ENCODE peak calls at places on chromosomes 16 and 17, in ten cellular contexts. One of them, this sample, is unnamed.
A peak's percentile ranks its signal among the peaks of the same experiment; 100 is the strongest.

GRCh38 chr17:81073967-81074366 is 39.0 kb downstream of the BAIAP2 start:
- DNase-seq in central memory CD4-positive, alpha-beta T cell: no peak
- DNase-seq in stimulated activated CD8-positive, alpha-beta memory T cell treated with anti-CD3 and anti-CD28 coated beads, Interleukin-4, amount 100 ng/mL, for 4 hours: no peak
- DNase-seq in GM18507: no peak
- DNase-seq in NCI-H226: no peak
- DNase-seq in psoas muscle: no peak
- DNase-seq in lower leg skin: no peak
- DNase-seq in anterior cingulate cortex: no peak
- DNase-seq in suprapubic skin: no peak
- DNase-seq in NCI-H524 treated with DMSO at 0.1 percent for 48 hours: no peak
- DNase-seq in this sample: no peak

GRCh38 chr16:68328860-68329370 is 18.1 kb downstream of the PRMT7 start:
- DNase-seq in lower leg skin: no peak
- DNase-seq in GM18507: no peak
- DNase-seq in central memory CD4-positive, alpha-beta T cell: no peak
- DNase-seq in NCI-H524 treated with DMSO at 0.1 percent for 48 hours: no peak
- DNase-seq in psoas muscle: no peak
- DNase-seq in anterior cingulate cortex: no peak
- DNase-seq in NCI-H226: peak; percentile 69
- DNase-seq in stimulated activated CD8-positive, alpha-beta memory T cell treated with anti-CD3 and anti-CD28 coated beads, Interleukin-4, amount 100 ng/mL, for 4 hours: no peak
- DNase-seq in suprapubic skin: no peak
- DNase-seq in this sample: no peak

GRCh38 chr16:14405611-14406537 is 224.2 kb downstream of the PARN start:
- DNase-seq in NCI-H226: no peak
- DNase-seq in central memory CD4-positive, alpha-beta T cell: no peak
- DNase-seq in GM18507: peak; percentile 36
- DNase-seq in lower leg skin: peak; percentile 87
- DNase-seq in suprapubic skin: peak; percentile 78
- DNase-seq in NCI-H524 treated with DMSO at 0.1 percent for 48 hours: no peak
- DNase-seq in psoas muscle: peak; percentile 57
- DNase-seq in stimulated activated CD8-positive, alpha-beta memory T cell treated with anti-CD3 and anti-CD28 coated beads, Interleukin-4, amount 100 ng/mL, for 4 hours: no peak
- DNase-seq in anterior cingulate cortex: no peak
- DNase-seq in this sample: no peak

GRCh38 chr16:87853411-87854052 is 15.8 kb downstream of the SLC7A5 start:
- DNase-seq in NCI-H226: peak; percentile 84
- DNase-seq in NCI-H524 treated with DMSO at 0.1 percent for 48 hours: no peak
- DNase-seq in central memory CD4-positive, alpha-beta T cell: peak; percentile 80
- DNase-seq in lower leg skin: peak; percentile 99
- DNase-seq in anterior cingulate cortex: peak; percentile 81
- DNase-seq in GM18507: peak; percentile 75
- DNase-seq in stimulated activated CD8-positive, alpha-beta memory T cell treated with anti-CD3 and anti-CD28 coated beads, Interleukin-4, amount 100 ng/mL, for 4 hours: peak; percentile 65
- DNase-seq in suprapubic skin: peak; percentile 96
- DNase-seq in psoas muscle: peak; percentile 95
- DNase-seq in this sample: peak; percentile 96

GRCh38 chr17:74605361-74605760 is 13.3 kb upstream of the CD300LD start:
- DNase-seq in psoas muscle: peak; percentile 51
- DNase-seq in central memory CD4-positive, alpha-beta T cell: no peak
- DNase-seq in GM18507: no peak
- DNase-seq in anterior cingulate cortex: peak; percentile 26
- DNase-seq in lower leg skin: peak; percentile 93
- DNase-seq in NCI-H226: peak; percentile 94
- DNase-seq in suprapubic skin: peak; percentile 77
- DNase-seq in stimulated activated CD8-positive, alpha-beta memory T cell treated with anti-CD3 and anti-CD28 coated beads, Interleukin-4, amount 100 ng/mL, for 4 hours: no peak
- DNase-seq in NCI-H524 treated with DMSO at 0.1 percent for 48 hours: no peak
- DNase-seq in this sample: no peak

GRCh38 chr17:59190806-59191205 is 19.0 kb upstream of the SMG8 start:
- DNase-seq in anterior cingulate cortex: no peak
- DNase-seq in central memory CD4-positive, alpha-beta T cell: no peak
- DNase-seq in suprapubic skin: no peak
- DNase-seq in psoas muscle: no peak
- DNase-seq in stimulated activated CD8-positive, alpha-beta memory T cell treated with anti-CD3 and anti-CD28 coated beads, Interleukin-4, amount 100 ng/mL, for 4 hours: no peak
- DNase-seq in GM18507: no peak
- DNase-seq in NCI-H524 treated with DMSO at 0.1 percent for 48 hours: no peak
- DNase-seq in lower leg skin: no peak
- DNase-seq in NCI-H226: no peak
- DNase-seq in this sample: no peak

GRCh38 chr17:63494300-63494928 is 17.6 kb downstream of the ACE start:
- DNase-seq in lower leg skin: no peak
- DNase-seq in central memory CD4-positive, alpha-beta T cell: no peak
- DNase-seq in anterior cingulate cortex: no peak
- DNase-seq in GM18507: no peak
- DNase-seq in stimulated activated CD8-positive, alpha-beta memory T cell treated with anti-CD3 and anti-CD28 coated beads, Interleukin-4, amount 100 ng/mL, for 4 hours: no peak
- DNase-seq in NCI-H226: no peak
- DNase-seq in suprapubic skin: no peak
- DNase-seq in psoas muscle: no peak
- DNase-seq in NCI-H524 treated with DMSO at 0.1 percent for 48 hours: no peak
- DNase-seq in this sample: no peak

GRCh38 chr17:44733753-44734152 is 25.0 kb upstream of the ADAM11 start:
- DNase-seq in NCI-H226: no peak
- DNase-seq in stimulated activated CD8-positive, alpha-beta memory T cell treated with anti-CD3 and anti-CD28 coated beads, Interleukin-4, amount 100 ng/mL, for 4 hours: no peak
- DNase-seq in GM18507: no peak
- DNase-seq in suprapubic skin: no peak
- DNase-seq in central memory CD4-positive, alpha-beta T cell: no peak
- DNase-seq in anterior cingulate cortex: no peak
- DNase-seq in lower leg skin: no peak
- DNase-seq in NCI-H524 treated with DMSO at 0.1 percent for 48 hours: no peak
- DNase-seq in psoas muscle: no peak
- DNase-seq in this sample: no peak

GRCh38 chr17:21208352-21208751 is 5.6 kb downstream of the TMEM11 start:
- DNase-seq in NCI-H226: no peak
- DNase-seq in stimulated activated CD8-positive, alpha-beta memory T cell treated with anti-CD3 and anti-CD28 coated beads, Interleukin-4, amount 100 ng/mL, for 4 hours: no peak
- DNase-seq in suprapubic skin: no peak
- DNase-seq in central memory CD4-positive, alpha-beta T cell: no peak
- DNase-seq in NCI-H524 treated with DMSO at 0.1 percent for 48 hours: no peak
- DNase-seq in lower leg skin: no peak
- DNase-seq in psoas muscle: no peak
- DNase-seq in anterior cingulate cortex: no peak
- DNase-seq in GM18507: no peak
- DNase-seq in this sample: no peak

GRCh38 chr17:4690745-4691144 is 13.2 kb downstream of the PELP1 start:
- DNase-seq in NCI-H524 treated with DMSO at 0.1 percent for 48 hours: no peak
- DNase-seq in anterior cingulate cortex: no peak
- DNase-seq in lower leg skin: no peak
- DNase-seq in NCI-H226: no peak
- DNase-seq in psoas muscle: no peak
- DNase-seq in GM18507: no peak
- DNase-seq in central memory CD4-positive, alpha-beta T cell: no peak
- DNase-seq in stimulated activated CD8-positive, alpha-beta memory T cell treated with anti-CD3 and anti-CD28 coated beads, Interleukin-4, amount 100 ng/mL, for 4 hours: no peak
- DNase-seq in suprapubic skin: no peak
- DNase-seq in this sample: no peak

GRCh38 chr17:15469260-15469659 is 1.8 kb upstream of the CDRT4 start:
- DNase-seq in NCI-H524 treated with DMSO at 0.1 percent for 48 hours: no peak
- DNase-seq in stimulated activated CD8-positive, alpha-beta memory T cell treated with anti-CD3 and anti-CD28 coated beads, Interleukin-4, amount 100 ng/mL, for 4 hours: no peak
- DNase-seq in psoas muscle: peak; percentile 59
- DNase-seq in suprapubic skin: no peak
- DNase-seq in central memory CD4-positive, alpha-beta T cell: no peak
- DNase-seq in lower leg skin: no peak
- DNase-seq in anterior cingulate cortex: no peak
- DNase-seq in GM18507: no peak
- DNase-seq in NCI-H226: peak; percentile 71
- DNase-seq in this sample: no peak

GRCh38 chr16:70476272-70477020 is 22.1 kb downstream of the FCSK start:
- DNase-seq in NCI-H524 treated with DMSO at 0.1 percent for 48 hours: peak; percentile 85
- DNase-seq in psoas muscle: peak; percentile 46
- DNase-seq in GM18507: peak; percentile 88
- DNase-seq in suprapubic skin: no peak
- DNase-seq in central memory CD4-positive, alpha-beta T cell: no peak
- DNase-seq in lower leg skin: no peak
- DNase-seq in NCI-H226: peak; percentile 55
- DNase-seq in anterior cingulate cortex: no peak
- DNase-seq in stimulated activated CD8-positive, alpha-beta memory T cell treated with anti-CD3 and anti-CD28 coated beads, Interleukin-4, amount 100 ng/mL, for 4 hours: no peak
- DNase-seq in this sample: no peak

GRCh38 chr16:68636818-68637217 is 8.3 kb upstream of the CDH3 start:
- DNase-seq in anterior cingulate cortex: no peak
- DNase-seq in NCI-H524 treated with DMSO at 0.1 percent for 48 hours: no peak
- DNase-seq in lower leg skin: no peak
- DNase-seq in stimulated activated CD8-positive, alpha-beta memory T cell treated with anti-CD3 and anti-CD28 coated beads, Interleukin-4, amount 100 ng/mL, for 4 hours: no peak
- DNase-seq in psoas muscle: no peak
- DNase-seq in suprapubic skin: no peak
- DNase-seq in NCI-H226: no peak
- DNase-seq in central memory CD4-positive, alpha-beta T cell: no peak
- DNase-seq in GM18507: no peak
- DNase-seq in this sample: no peak

GRCh38 chr17:44353656-44354331 is 8.7 kb downstream of the GRN start:
- DNase-seq in NCI-H226: no peak
- DNase-seq in anterior cingulate cortex: no peak
- DNase-seq in central memory CD4-positive, alpha-beta T cell: no peak
- DNase-seq in psoas muscle: no peak
- DNase-seq in stimulated activated CD8-positive, alpha-beta memory T cell treated with anti-CD3 and anti-CD28 coated beads, Interleukin-4, amount 100 ng/mL, for 4 hours: no peak
- DNase-seq in GM18507: no peak
- DNase-seq in lower leg skin: no peak
- DNase-seq in suprapubic skin: no peak
- DNase-seq in NCI-H524 treated with DMSO at 0.1 percent for 48 hours: no peak
- DNase-seq in this sample: no peak

GRCh38 chr17:76720941-76721340 is 5.5 kb downstream of the JMJD6 start:
- DNase-seq in NCI-H524 treated with DMSO at 0.1 percent for 48 hours: no peak
- DNase-seq in suprapubic skin: no peak
- DNase-seq in lower leg skin: no peak
- DNase-seq in NCI-H226: no peak
- DNase-seq in central memory CD4-positive, alpha-beta T cell: no peak
- DNase-seq in psoas muscle: no peak
- DNase-seq in GM18507: no peak
- DNase-seq in stimulated activated CD8-positive, alpha-beta memory T cell treated with anti-CD3 and anti-CD28 coated beads, Interleukin-4, amount 100 ng/mL, for 4 hours: no peak
- DNase-seq in anterior cingulate cortex: no peak
- DNase-seq in this sample: no peak

GRCh38 chr16:48491517-48491916 is 106.3 kb upstream of the SIAH1 start:
- DNase-seq in stimulated activated CD8-positive, alpha-beta memory T cell treated with anti-CD3 and anti-CD28 coated beads, Interleukin-4, amount 100 ng/mL, for 4 hours: no peak
- DNase-seq in central memory CD4-positive, alpha-beta T cell: no peak
- DNase-seq in NCI-H524 treated with DMSO at 0.1 percent for 48 hours: no peak
- DNase-seq in psoas muscle: no peak
- DNase-seq in NCI-H226: no peak
- DNase-seq in lower leg skin: no peak
- DNase-seq in anterior cingulate cortex: no peak
- DNase-seq in suprapubic skin: no peak
- DNase-seq in GM18507: no peak
- DNase-seq in this sample: no peak

GRCh38 chr17:51078009-51078592 is 42.6 kb downstream of the SPAG9 start:
- DNase-seq in NCI-H226: no peak
- DNase-seq in GM18507: no peak
- DNase-seq in stimulated activated CD8-positive, alpha-beta memory T cell treated with anti-CD3 and anti-CD28 coated beads, Interleukin-4, amount 100 ng/mL, for 4 hours: no peak
- DNase-seq in lower leg skin: no peak
- DNase-seq in NCI-H524 treated with DMSO at 0.1 percent for 48 hours: peak; percentile 57
- DNase-seq in suprapubic skin: no peak
- DNase-seq in central memory CD4-positive, alpha-beta T cell: no peak
- DNase-seq in anterior cingulate cortex: no peak
- DNase-seq in psoas muscle: no peak
- DNase-seq in this sample: peak; percentile 58

GRCh38 chr17:76738468-76738850 is 540 bp downstream of the MFSD11 start:
- DNase-seq in NCI-H524 treated with DMSO at 0.1 percent for 48 hours: no peak
- DNase-seq in NCI-H226: no peak
- DNase-seq in stimulated activated CD8-positive, alpha-beta memory T cell treated with anti-CD3 and anti-CD28 coated beads, Interleukin-4, amount 100 ng/mL, for 4 hours: no peak
- DNase-seq in psoas muscle: no peak
- DNase-seq in suprapubic skin: no peak
- DNase-seq in anterior cingulate cortex: no peak
- DNase-seq in lower leg skin: no peak
- DNase-seq in central memory CD4-positive, alpha-beta T cell: no peak
- DNase-seq in GM18507: no peak
- DNase-seq in this sample: no peak

GRCh38 chr17:8002646-8003593 is 505 bp downstream of the GUCY2D start:
- DNase-seq in anterior cingulate cortex: no peak
- DNase-seq in suprapubic skin: peak; percentile 51
- DNase-seq in lower leg skin: peak; percentile 75
- DNase-seq in central memory CD4-positive, alpha-beta T cell: no peak
- DNase-seq in psoas muscle: no peak
- DNase-seq in NCI-H226: no peak
- DNase-seq in stimulated activated CD8-positive, alpha-beta memory T cell treated with anti-CD3 and anti-CD28 coated beads, Interleukin-4, amount 100 ng/mL, for 4 hours: no peak
- DNase-seq in NCI-H524 treated with DMSO at 0.1 percent for 48 hours: no peak
- DNase-seq in GM18507: no peak
- DNase-seq in this sample: no peak

GRCh38 chr16:85275533-85276249 is 163.4 kb upstream of the CIBAR2 start:
- DNase-seq in suprapubic skin: peak; percentile 83
- DNase-seq in stimulated activated CD8-positive, alpha-beta memory T cell treated with anti-CD3 and anti-CD28 coated beads, Interleukin-4, amount 100 ng/mL, for 4 hours: peak; percentile 46
- DNase-seq in GM18507: peak; percentile 73
- DNase-seq in lower leg skin: peak; percentile 94
- DNase-seq in psoas muscle: peak; percentile 76
- DNase-seq in central memory CD4-positive, alpha-beta T cell: peak; percentile 14
- DNase-seq in NCI-H524 treated with DMSO at 0.1 percent for 48 hours: peak; percentile 51
- DNase-seq in NCI-H226: no peak
- DNase-seq in anterior cingulate cortex: peak; percentile 66
- DNase-seq in this sample: peak; percentile 71

GRCh38 chr17:64148699-64149098 is 18.8 kb upstream of the ERN1 start:
- DNase-seq in NCI-H226: no peak
- DNase-seq in GM18507: no peak
- DNase-seq in psoas muscle: peak; percentile 50
- DNase-seq in central memory CD4-positive, alpha-beta T cell: no peak
- DNase-seq in lower leg skin: peak; percentile 80
- DNase-seq in stimulated activated CD8-positive, alpha-beta memory T cell treated with anti-CD3 and anti-CD28 coated beads, Interleukin-4, amount 100 ng/mL, for 4 hours: no peak
- DNase-seq in suprapubic skin: peak; percentile 51
- DNase-seq in anterior cingulate cortex: peak; percentile 36
- DNase-seq in NCI-H524 treated with DMSO at 0.1 percent for 48 hours: peak; percentile 18
- DNase-seq in this sample: no peak

GRCh38 chr17:41835214-41835799 is 725 bp downstream of the NT5C3B start:
- DNase-seq in GM18507: no peak
- DNase-seq in stimulated activated CD8-positive, alpha-beta memory T cell treated with anti-CD3 and anti-CD28 coated beads, Interleukin-4, amount 100 ng/mL, for 4 hours: no peak
- DNase-seq in central memory CD4-positive, alpha-beta T cell: no peak
- DNase-seq in anterior cingulate cortex: no peak
- DNase-seq in NCI-H226: no peak
- DNase-seq in lower leg skin: no peak
- DNase-seq in suprapubic skin: no peak
- DNase-seq in NCI-H524 treated with DMSO at 0.1 percent for 48 hours: no peak
- DNase-seq in psoas muscle: no peak
- DNase-seq in this sample: no peak

GRCh38 chr17:7313028-7313889 is 1.9 kb downstream of the GPS2 start:
- DNase-seq in central memory CD4-positive, alpha-beta T cell: no peak
- DNase-seq in lower leg skin: no peak
- DNase-seq in NCI-H226: no peak
- DNase-seq in stimulated activated CD8-positive, alpha-beta memory T cell treated with anti-CD3 and anti-CD28 coated beads, Interleukin-4, amount 100 ng/mL, for 4 hours: no peak
- DNase-seq in anterior cingulate cortex: no peak
- DNase-seq in psoas muscle: no peak
- DNase-seq in GM18507: no peak
- DNase-seq in NCI-H524 treated with DMSO at 0.1 percent for 48 hours: no peak
- DNase-seq in suprapubic skin: no peak
- DNase-seq in this sample: peak; percentile 24

GRCh38 chr17:80995131-80995530 is 3.5 kb downstream of the CHMP6 start:
- DNase-seq in central memory CD4-positive, alpha-beta T cell: no peak
- DNase-seq in stimulated activated CD8-positive, alpha-beta memory T cell treated with anti-CD3 and anti-CD28 coated beads, Interleukin-4, amount 100 ng/mL, for 4 hours: no peak
- DNase-seq in GM18507: no peak
- DNase-seq in NCI-H524 treated with DMSO at 0.1 percent for 48 hours: no peak
- DNase-seq in anterior cingulate cortex: no peak
- DNase-seq in lower leg skin: peak; percentile 85
- DNase-seq in NCI-H226: no peak
- DNase-seq in psoas muscle: no peak
- DNase-seq in suprapubic skin: no peak
- DNase-seq in this sample: no peak

GRCh38 chr16:10387378-10387681 is 1.5 kb downstream of the ATF7IP2 start:
- DNase-seq in NCI-H226: no peak
- DNase-seq in anterior cingulate cortex: no peak
- DNase-seq in central memory CD4-positive, alpha-beta T cell: no peak
- DNase-seq in psoas muscle: no peak
- DNase-seq in lower leg skin: no peak
- DNase-seq in stimulated activated CD8-positive, alpha-beta memory T cell treated with anti-CD3 and anti-CD28 coated beads, Interleukin-4, amount 100 ng/mL, for 4 hours: no peak
- DNase-seq in NCI-H524 treated with DMSO at 0.1 percent for 48 hours: no peak
- DNase-seq in GM18507: no peak
- DNase-seq in suprapubic skin: no peak
- DNase-seq in this sample: no peak

GRCh38 chr17:1001640-1002411 is 4.9 kb downstream of the TIMM22 start:
- DNase-seq in anterior cingulate cortex: no peak
- DNase-seq in central memory CD4-positive, alpha-beta T cell: no peak
- DNase-seq in lower leg skin: no peak
- DNase-seq in NCI-H524 treated with DMSO at 0.1 percent for 48 hours: no peak
- DNase-seq in psoas muscle: no peak
- DNase-seq in NCI-H226: no peak
- DNase-seq in GM18507: no peak
- DNase-seq in stimulated activated CD8-positive, alpha-beta memory T cell treated with anti-CD3 and anti-CD28 coated beads, Interleukin-4, amount 100 ng/mL, for 4 hours: no peak
- DNase-seq in suprapubic skin: no peak
- DNase-seq in this sample: no peak

GRCh38 chr16:2960183-2961010 is 3.7 kb upstream of the KREMEN2 start:
- DNase-seq in suprapubic skin: no peak
- DNase-seq in psoas muscle: no peak
- DNase-seq in central memory CD4-positive, alpha-beta T cell: no peak
- DNase-seq in NCI-H226: no peak
- DNase-seq in NCI-H524 treated with DMSO at 0.1 percent for 48 hours: no peak
- DNase-seq in stimulated activated CD8-positive, alpha-beta memory T cell treated with anti-CD3 and anti-CD28 coated beads, Interleukin-4, amount 100 ng/mL, for 4 hours: no peak
- DNase-seq in lower leg skin: peak; percentile 86
- DNase-seq in anterior cingulate cortex: no peak
- DNase-seq in GM18507: no peak
- DNase-seq in this sample: no peak

GRCh38 chr17:55391244-55391757 is 30.3 kb downstream of the MMD start:
- DNase-seq in stimulated activated CD8-positive, alpha-beta memory T cell treated with anti-CD3 and anti-CD28 coated beads, Interleukin-4, amount 100 ng/mL, for 4 hours: no peak
- DNase-seq in lower leg skin: no peak
- DNase-seq in GM18507: no peak
- DNase-seq in suprapubic skin: no peak
- DNase-seq in anterior cingulate cortex: peak; percentile 1
- DNase-seq in psoas muscle: no peak
- DNase-seq in NCI-H524 treated with DMSO at 0.1 percent for 48 hours: no peak
- DNase-seq in NCI-H226: no peak
- DNase-seq in central memory CD4-positive, alpha-beta T cell: no peak
- DNase-seq in this sample: no peak